ENCODE peak calls at places on chromosomes 11 and 22, in eight cellular contexts. X, A, Q, I, P, G, R and E are unnamed samples.

GRCh38 chr11:101718406-101718805 is 134.6 kb upstream of the TRPC6 start:
- DNase-seq in P (peak), R (no peak), Q (no peak), I (no peak), A (no peak), X (no peak), G (no peak), E (no peak)

GRCh38 chr11:79419120-79419519 is 21.7 kb downstream of the TENM4 start:
- DNase-seq in A (no peak), Q (no peak), I (no peak), X (peak), G (no peak), R (no peak), P (no peak), E (no peak)

GRCh38 chr11:113974741-113975470 is at the start of gene HTR3A:
- DNase-seq in A (peak), R (no peak), G (peak), I (peak), P (peak), Q (no peak), X (peak), E (no peak)

GRCh38 chr22:37242395-37242918 is 1.6 kb downstream of the RAC2 start:
- DNase-seq in R (peak), A (peak), G (peak), P (no peak), Q (peak), I (no peak), X (peak), E (no peak)

GRCh38 chr22:46087816-46088277 is 62.5 kb upstream of the PPARA start:
- DNase-seq in P (peak), Q (no peak), I (no peak), A (peak), X (peak), R (no peak), G (peak), E (peak)

GRCh38 chr11:1746956-1747752 is 3.2 kb downstream of the IFITM10 start:
- DNase-seq in Q (peak), A (no peak), X (no peak), R (no peak), G (no peak), P (no peak), I (no peak), E (no peak)

GRCh38 chr11:29009426-29009825 is 901.2 kb downstream of the METTL15 start:
- DNase-seq in I (no peak), A (no peak), G (no peak), Q (no peak), R (no peak), X (no peak), P (no peak), E (peak)

GRCh38 chr11:86999859-87000753 is 37.6 kb upstream of the TMEM135 start:
- DNase-seq in X (no peak), I (no peak), A (no peak), P (peak), Q (no peak), G (no peak), R (no peak), E (no peak)

GRCh38 chr11:78835646-78836045 is 261.0 kb upstream of the NARS2 start:
- DNase-seq in X (no peak), A (no peak), P (no peak), I (no peak), R (no peak), Q (no peak), G (no peak), E (no peak)

GRCh38 chr11:1113405-1114201 is 38.9 kb downstream of the MUC2 start:
- DNase-seq in I (no peak), Q (no peak), G (peak), X (peak), P (no peak), A (no peak), R (peak), E (no peak)

GRCh38 chr11:84901986-84902385 is 725.2 kb downstream of the DLG2 start:
- DNase-seq in A (no peak), R (no peak), P (peak), Q (no peak), X (no peak), I (no peak), G (no peak), E (peak)

GRCh38 chr11:109795234-109795633 is 298.0 kb upstream of the ZC3H12C start:
- DNase-seq in R (no peak), A (no peak), P (peak), G (no peak), I (no peak), Q (no peak), X (no peak), E (no peak)

GRCh38 chr22:49880281-49880680 is 26.6 kb downstream of the ZBED4 start:
- DNase-seq in I (no peak), X (no peak), R (no peak), A (no peak), Q (peak), P (no peak), G (no peak), E (no peak)

GRCh38 chr11:40376346-40376745 is 1083.1 kb downstream of the LRRC4C start:
- DNase-seq in Q (no peak), I (no peak), R (no peak), G (no peak), X (no peak), A (no peak), P (no peak), E (peak)

GRCh38 chr11:45056529-45056928 is 89.9 kb upstream of the PRDM11 start:
- DNase-seq in P (no peak), X (no peak), G (peak), R (no peak), A (no peak), Q (no peak), I (no peak), E (no peak)

GRCh38 chr11:74388678-74389327 is 9.4 kb downstream of the PGM2L1 start:
- DNase-seq in I (no peak), R (peak), X (no peak), P (peak), A (peak), Q (peak), G (no peak), E (peak)

GRCh38 chr22:44542561-44543222 is 44.7 kb upstream of the RTL6 start:
- DNase-seq in A (no peak), G (no peak), I (no peak), X (no peak), P (no peak), R (no peak), Q (no peak), E (no peak)

GRCh38 chr11:58744988-58745704 is 13.4 kb upstream of the GLYAT start:
- DNase-seq in G (no peak), R (no peak), X (no peak), Q (no peak), I (no peak), A (no peak), P (no peak), E (no peak)

GRCh38 chr22:43533656-43534428 is 122.0 kb downstream of the MPPED1 start:
- DNase-seq in A (no peak), P (no peak), G (peak), R (no peak), I (no peak), Q (no peak), X (no peak), E (no peak)

GRCh38 chr11:75793966-75794365 is 21.0 kb upstream of the UVRAG start:
- DNase-seq in P (no peak), G (peak), Q (no peak), A (no peak), R (no peak), X (no peak), I (no peak), E (no peak)

GRCh38 chr11:33545941-33546340 is 154.7 kb downstream of the C11orf91 start:
- DNase-seq in P (peak), R (no peak), I (no peak), X (no peak), A (no peak), Q (no peak), G (no peak), E (peak)

GRCh38 chr22:22113701-22114100 is 130.9 kb upstream of the VPREB1 start:
- DNase-seq in Q (no peak), G (no peak), X (no peak), A (no peak), I (no peak), P (no peak), R (no peak), E (no peak)

GRCh38 chr11:129705341-129705740 is 110.3 kb upstream of the TMEM45B start:
- DNase-seq in X (no peak), Q (no peak), G (no peak), R (no peak), P (no peak), I (no peak), A (no peak), E (no peak)

GRCh38 chr11:118961591-118961990 is 5.5 kb downstream of the UPK2 start:
- DNase-seq in G (no peak), I (no peak), P (no peak), Q (no peak), X (peak), A (no peak), R (no peak), E (no peak)

GRCh38 chr11:128469220-128469619 is 118.1 kb downstream of the ETS1 start:
- DNase-seq in Q (peak), R (peak), P (no peak), A (no peak), G (no peak), X (no peak), I (no peak), E (no peak)

GRCh38 chr11:129146196-129146595 is 45.9 kb downstream of the ARHGAP32 start:
- DNase-seq in Q (no peak), A (no peak), R (no peak), P (peak), G (no peak), I (no peak), X (no peak), E (no peak)

GRCh38 chr22:37804502-37804885 is 3.2 kb upstream of the GCAT start:
- DNase-seq in X (peak), R (no peak), I (no peak), A (no peak), P (no peak), G (no peak), Q (no peak), E (no peak)

GRCh38 chr11:95248666-95249467 is 17.9 kb upstream of the SESN3 start:
- DNase-seq in P (no peak), A (no peak), Q (no peak), G (no peak), X (no peak), R (peak), I (no peak), E (no peak)

GRCh38 chr22:40487663-40488249 is 117.4 kb downstream of the SGSM3 start:
- DNase-seq in A (no peak), R (peak), Q (peak), X (no peak), G (no peak), P (peak), I (no peak), E (peak)

GRCh38 chr11:128735935-128736610 is 42.2 kb downstream of the FLI1 start:
- DNase-seq in A (no peak), I (no peak), R (peak), X (no peak), G (no peak), P (no peak), Q (peak), E (no peak)

GRCh38 chr11:116110356-116110755 is 606.1 kb upstream of the CADM1 start:
- DNase-seq in X (no peak), I (no peak), R (no peak), G (no peak), A (no peak), P (no peak), Q (no peak), E (no peak)

GRCh38 chr11:32121012-32121411 is 30.1 kb downstream of the RCN1 start:
- DNase-seq in G (no peak), I (no peak), X (no peak), P (no peak), Q (no peak), A (no peak), R (no peak), E (no peak)

GRCh38 chr11:75261474-75261847 is 20.9 kb downstream of the TPBGL start:
- DNase-seq in G (no peak), Q (no peak), P (no peak), A (no peak), X (no peak), R (no peak), I (no peak), E (no peak)

GRCh38 chr11:120573756-120574354 is 62.3 kb downstream of the GRIK4 start:
- DNase-seq in Q (no peak), X (no peak), A (no peak), I (no peak), P (no peak), G (peak), R (no peak), E (no peak)

GRCh38 chr11:1483445-1483961 is 3.1 kb downstream of the MOB2 start:
- DNase-seq in G (peak), X (peak), A (no peak), P (no peak), Q (no peak), R (no peak), I (no peak), E (no peak)

GRCh38 chr11:106288057-106288456 is 210.6 kb downstream of the AASDHPPT start:
- DNase-seq in A (no peak), R (no peak), P (no peak), G (no peak), Q (no peak), X (no peak), I (no peak), E (no peak)

GRCh38 chr11:79431535-79431934 is 9.3 kb downstream of the TENM4 start:
- DNase-seq in A (no peak), G (no peak), I (no peak), P (no peak), Q (no peak), R (no peak), X (no peak), E (no peak)

GRCh38 chr22:24836282-24836681 is 30.3 kb downstream of the SGSM1 start:
- DNase-seq in P (peak), R (no peak), Q (no peak), G (no peak), A (no peak), X (no peak), I (no peak), E (no peak)

GRCh38 chr22:24830205-24830979 is 24.4 kb downstream of the SGSM1 start:
- DNase-seq in G (no peak), I (no peak), Q (no peak), R (no peak), A (no peak), P (no peak), X (peak), E (no peak)

GRCh38 chr22:24833881-24834495 is 28.0 kb downstream of the SGSM1 start:
- DNase-seq in A (no peak), X (peak), I (no peak), R (no peak), P (no peak), Q (no peak), G (no peak), E (no peak)

GRCh38 chr22:24831678-24832077 is 25.7 kb downstream of the SGSM1 start:
- DNase-seq in A (no peak), I (no peak), R (no peak), G (no peak), P (no peak), Q (no peak), X (peak), E (no peak)

GRCh38 chr22:24834845-24835570 is 29.0 kb downstream of the SGSM1 start:
- DNase-seq in R (peak), Q (no peak), X (peak), P (peak), G (no peak), A (no peak), I (no peak), E (no peak)
- TF ChIP-seq CTCF in R (peak), Q (no peak), X (no peak), P (peak), G (no peak), A (no peak), I (peak), E (peak)

DNA sequence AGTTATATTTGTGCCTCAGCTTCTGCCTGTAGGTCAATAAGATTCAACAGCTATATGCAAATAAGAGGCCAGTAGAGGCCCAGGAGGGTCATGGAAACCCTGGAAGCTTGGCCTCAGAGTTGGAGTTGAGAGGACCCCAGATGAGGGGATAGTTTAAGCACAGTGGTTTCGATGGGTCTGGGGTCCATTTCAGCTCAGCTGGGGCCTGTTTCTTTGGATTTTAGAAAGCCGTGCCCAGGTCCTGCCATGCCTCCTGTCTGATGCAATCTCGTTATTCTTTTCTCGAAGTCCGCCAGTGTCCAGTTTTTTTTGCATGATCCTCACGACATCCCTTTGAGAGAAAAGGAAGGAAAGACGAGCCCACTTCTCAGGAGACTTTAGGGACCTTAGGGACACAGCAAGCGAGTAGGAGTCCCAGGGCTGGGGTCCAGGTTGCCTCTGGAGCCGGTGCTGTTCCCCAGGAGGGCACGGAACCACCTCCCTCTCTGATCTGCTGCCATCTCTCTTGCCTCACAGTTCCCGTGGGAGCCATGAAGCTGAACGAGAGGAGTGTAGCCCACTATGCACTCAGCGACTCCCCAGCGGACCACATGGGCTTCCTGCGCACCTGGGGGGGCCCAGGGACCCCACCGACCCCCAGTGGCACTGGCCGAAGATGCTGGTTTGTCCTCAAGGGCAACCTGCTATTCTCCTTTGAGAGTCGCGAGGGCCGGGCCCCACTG is 2.6 kb upstream of the SMDT1 start:
- DNase-seq in R (no peak), A (no peak), P (no peak), I (no peak), G (no peak), X (no peak), Q (no peak), E (no peak)
- TF ChIP-seq CTCF in R (no peak), A (no peak), P (no peak), I (no peak), G (no peak), X (no peak), Q (no peak), E (no peak)

DNA sequence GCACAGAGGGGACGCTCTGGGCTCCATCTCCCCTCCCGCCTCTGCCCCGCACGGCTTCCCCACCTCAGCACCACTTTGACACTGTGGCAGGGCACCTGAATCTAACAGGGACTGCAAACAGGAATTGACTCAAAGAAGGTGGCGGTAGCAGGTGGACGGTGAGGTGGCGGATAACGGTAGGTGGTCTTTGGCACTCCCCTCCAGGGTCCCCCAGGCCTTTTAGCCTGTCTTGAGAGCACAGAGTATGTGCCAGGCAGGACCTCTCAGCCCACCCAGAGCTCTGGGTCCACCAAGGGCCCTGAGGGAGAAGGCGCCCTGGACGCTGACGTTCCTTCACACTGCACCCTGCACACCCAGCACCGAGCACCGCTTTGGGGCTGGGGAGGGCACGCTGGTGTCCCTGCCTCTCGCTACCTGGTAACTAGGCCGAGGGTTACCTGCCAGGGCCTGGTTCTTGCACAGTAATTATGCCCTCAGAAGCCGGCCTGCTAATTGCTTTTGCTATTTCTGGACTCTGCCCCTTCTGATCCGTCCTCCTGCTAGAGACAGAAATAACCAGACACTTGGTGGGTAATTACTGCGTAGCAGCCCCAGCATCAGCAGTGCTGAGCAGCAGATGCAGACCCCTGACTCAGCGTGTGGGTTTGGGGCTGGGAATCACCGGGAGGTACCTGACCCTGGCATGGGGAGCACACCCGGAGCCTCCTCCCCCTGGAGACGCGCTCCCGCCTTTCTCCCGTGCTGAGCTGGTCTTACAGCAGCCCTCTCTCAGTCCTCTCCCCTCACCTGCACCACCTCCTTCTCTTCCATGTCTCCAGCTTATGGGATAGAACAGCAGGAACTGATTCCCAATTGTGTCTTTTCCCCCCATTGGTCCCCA is 103.3 kb upstream of the B3GAT1 start:
- DNase-seq in R (no peak), G (peak), X (peak), A (no peak), P (no peak), I (no peak), Q (no peak), E (no peak)
- TF ChIP-seq CTCF in R (no peak), G (no peak), X (no peak), A (no peak), P (no peak), I (no peak), Q (no peak), E (no peak)

GRCh38 chr22:17205432-17205831 is 13.8 kb downstream of the ADA2 start:
- DNase-seq in R (peak), P (no peak), X (no peak), G (peak), I (no peak), Q (no peak), A (no peak), E (no peak)
- TF ChIP-seq CTCF in R (peak), P (no peak), X (no peak), G (no peak), I (no peak), Q (peak), A (no peak), E (no peak)

GRCh38 chr11:97269527-97269926 is 879.7 kb downstream of the JRKL start:
- DNase-seq in X (no peak), Q (no peak), P (peak), I (no peak), A (no peak), R (no peak), G (no peak), E (no peak)
- TF ChIP-seq CTCF in X (no peak), Q (no peak), P (peak), I (peak), A (no peak), R (peak), G (peak), E (no peak)

DNA sequence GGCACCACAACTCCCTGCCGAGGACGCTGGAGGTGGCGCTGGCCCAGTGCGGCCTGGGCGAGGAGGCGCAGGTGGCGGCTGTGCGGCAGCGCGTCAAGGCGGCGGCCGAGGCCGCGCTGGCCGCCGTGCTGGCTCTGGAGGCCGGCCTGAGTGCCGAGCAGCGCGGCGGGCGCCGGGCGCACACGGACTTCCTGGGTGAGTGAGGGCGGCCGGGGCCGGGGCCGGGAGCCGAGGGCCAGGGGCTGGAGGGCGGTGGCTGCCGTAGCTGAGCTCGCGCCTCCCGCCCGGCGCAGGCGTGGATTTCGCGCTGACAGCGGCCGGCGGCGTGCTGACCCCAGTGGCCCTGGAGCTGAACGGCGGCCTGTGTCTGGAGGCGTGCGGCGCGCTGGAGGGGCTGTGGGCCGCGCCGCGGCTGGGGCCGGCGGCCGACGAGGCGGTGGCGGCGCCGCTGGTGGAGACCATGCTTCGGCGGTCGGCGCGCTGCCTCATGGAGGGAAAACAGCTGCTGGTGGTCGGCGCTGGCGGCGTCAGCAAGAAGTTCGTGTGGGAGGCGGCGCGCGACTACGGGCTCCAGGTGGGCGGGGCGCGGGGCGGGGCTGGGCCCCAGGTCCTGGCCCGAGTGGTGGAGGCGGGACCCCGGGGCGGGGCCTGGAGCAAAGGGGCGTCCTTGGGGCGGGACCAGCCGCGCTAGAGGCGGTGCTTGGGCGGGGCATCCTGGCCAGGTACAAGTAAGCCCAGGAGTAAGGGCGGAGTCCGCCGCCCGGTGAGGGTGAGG is 5.4 kb downstream of the CARNS1 start:
- DNase-seq in A (peak), P (peak), Q (peak), X (peak), I (peak), G (peak), R (peak), E (peak)
- TF ChIP-seq CTCF in A (no peak), P (no peak), Q (no peak), X (peak), I (no peak), G (no peak), R (no peak), E (no peak)